ENCODE peak calls at places on chromosomes 6 and 20, in eight cellular contexts. D, Y, Q, A, G, F, N and C are unnamed samples.

GRCh38 chr20:7728373-7728772 is 211.9 kb downstream of the HAO1 start:
- DNase-seq in Q (no peak), N (no peak), G (no peak), D (no peak), Y (no peak), F (no peak), A (no peak), C (no peak)

GRCh38 chr6:140609956-140610355 is 1235.5 kb upstream of the CITED2 start:
- DNase-seq in G (no peak), A (no peak), Y (no peak), N (no peak), D (no peak), F (no peak), Q (no peak), C (no peak)

GRCh38 chr6:43070028-43070632 is 6.0 kb upstream of the PTK7 start:
- DNase-seq in Q (peak; percentile 71), D (no peak), A (no peak), Y (peak; percentile 76), N (no peak), G (no peak), F (peak; percentile 87), C (no peak)

GRCh38 chr20:16194961-16195360 is 378.3 kb downstream of the KIF16B start:
- DNase-seq in Y (no peak), Q (no peak), D (no peak), N (no peak), G (no peak), F (no peak), A (no peak), C (no peak)

GRCh38 chr6:46734867-46735719 is at the start of gene PLA2G7:
- DNase-seq in D (no peak), F (peak; percentile 16), A (peak; percentile 63), Y (no peak), Q (peak; percentile 86), G (peak; percentile 51), N (peak; percentile 17), C (no peak)

GRCh38 chr6:154460306-154461071 is 50.0 kb downstream of the CNKSR3 start:
- DNase-seq in F (peak; percentile 55), G (no peak), D (no peak), A (no peak), N (no peak), Y (peak; percentile 40), Q (no peak), C (no peak)

GRCh38 chr6:72425003-72425681 is 196.7 kb upstream of the KCNQ5 start:
- DNase-seq in Q (no peak), F (peak; percentile 88), G (no peak), N (no peak), Y (peak; percentile 93), A (no peak), D (peak; percentile 95), C (peak; percentile 92)

GRCh38 chr20:17536944-17537444 is 5.8 kb upstream of the BFSP1 start:
- DNase-seq in G (peak; percentile 63), A (no peak), D (no peak), Q (peak; percentile 94), F (peak; percentile 84), N (peak; percentile 48), Y (peak; percentile 76), C (peak; percentile 75)

GRCh38 chr6:105794870-105795269 is 291.3 kb upstream of the PRDM1 start:
- DNase-seq in Q (no peak), Y (no peak), G (no peak), A (no peak), D (no peak), N (no peak), F (no peak), C (no peak)

GRCh38 chr6:105794263-105794662 is 291.9 kb upstream of the PRDM1 start:
- DNase-seq in A (peak; percentile 68), N (peak; percentile 40), Q (peak; percentile 68), G (peak; percentile 85), F (no peak), Y (no peak), D (no peak), C (no peak)

GRCh38 chr6:105791569-105792318 is 294.4 kb upstream of the PRDM1 start:
- DNase-seq in G (no peak), Y (no peak), A (no peak), F (no peak), Q (no peak), D (no peak), N (no peak), C (no peak)

GRCh38 chr6:105790635-105791034 is 295.5 kb upstream of the PRDM1 start:
- DNase-seq in G (no peak), Y (no peak), F (no peak), D (no peak), Q (no peak), N (no peak), A (no peak), C (no peak)

DNA sequence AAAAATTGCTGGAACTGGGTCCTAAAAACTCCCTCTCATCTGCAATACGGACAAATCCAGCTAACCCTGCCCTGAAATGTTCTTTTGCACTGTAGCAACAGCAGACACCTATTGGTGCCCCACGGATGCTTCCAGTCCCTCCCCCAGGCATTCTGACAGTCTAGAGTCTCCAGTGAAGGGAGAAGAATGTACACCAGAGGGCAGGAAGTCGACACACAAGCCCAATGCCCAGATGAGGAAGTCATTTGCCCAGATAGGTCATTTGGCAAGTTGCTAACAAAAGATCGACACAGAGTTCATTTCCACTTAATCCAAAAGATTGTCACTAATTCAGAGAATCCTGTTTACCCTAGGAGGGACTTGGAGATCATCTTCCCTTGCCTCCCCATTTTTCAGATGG is 293.0 kb upstream of the PRDM1 start:
- DNase-seq in A (no peak), G (no peak), D (no peak), F (no peak), Y (no peak), N (no peak), Q (no peak), C (no peak)
- TF ChIP-seq CTCF in A (no peak), G (peak; percentile 15), D (peak; percentile 10), F (no peak), Y (peak; percentile 6), N (no peak), Q (peak; percentile 24), C (peak; percentile 49)

DNA sequence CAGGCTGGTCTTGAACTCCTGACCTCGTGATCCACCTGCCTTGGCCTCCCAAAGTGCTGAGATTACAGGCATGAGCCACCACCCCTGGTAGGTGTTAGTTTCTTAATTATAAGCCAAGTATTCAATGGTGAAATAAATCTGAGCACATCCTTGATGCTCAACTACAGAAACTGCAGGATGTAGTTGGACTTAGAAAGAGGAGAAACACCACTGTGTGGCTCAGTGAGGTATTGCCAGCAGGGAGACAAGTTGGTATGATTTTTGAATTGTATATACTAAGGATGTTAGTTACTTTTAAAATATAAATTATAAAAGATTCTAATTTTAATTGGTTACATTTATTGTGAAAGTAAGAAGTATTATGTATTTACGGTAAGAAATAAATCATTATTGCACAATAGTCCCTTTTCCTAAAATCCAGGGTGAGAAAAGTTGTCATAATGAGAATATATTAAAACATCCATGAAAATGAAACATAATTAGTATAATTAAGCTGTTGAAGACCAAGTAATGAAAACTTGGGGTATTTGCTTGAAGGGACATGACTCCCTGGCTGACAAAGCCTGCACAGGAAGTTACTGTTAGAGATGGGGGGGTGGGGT is 17.6 kb downstream of the SLC18B1 start:
- DNase-seq in A (no peak), G (no peak), D (peak; percentile 5), Q (peak; percentile 45), N (no peak), F (peak; percentile 64), Y (peak; percentile 63), C (peak; percentile 9)
- TF ChIP-seq CTCF in A (peak; percentile 4), G (no peak), D (peak; percentile 32), Q (peak; percentile 65), N (peak; percentile 24), F (peak; percentile 66), Y (peak; percentile 62), C (peak; percentile 73)

GRCh38 chr6:13924146-13924948 is 405 bp upstream of the RNF182 start:
- DNase-seq in Y (peak; percentile 36), D (no peak), Q (peak; percentile 87), N (peak; percentile 25), F (peak; percentile 68), G (peak; percentile 52), A (peak; percentile 68), C (peak; percentile 44)

GRCh38 chr6:13929196-13929595 is 4.4 kb downstream of the RNF182 start:
- DNase-seq in N (no peak), G (no peak), D (no peak), Y (no peak), A (no peak), Q (no peak), F (no peak), C (no peak)

GRCh38 chr6:13926378-13926777 is 1.6 kb downstream of the RNF182 start:
- DNase-seq in F (no peak), G (no peak), Q (no peak), N (no peak), D (no peak), A (no peak), Y (no peak), C (no peak)

GRCh38 chr6:13924949-13925881 is at the start of gene RNF182:
- DNase-seq in F (peak; percentile 6), Q (peak; percentile 63), A (no peak), D (no peak), N (no peak), G (no peak), Y (no peak), C (no peak)

DNA sequence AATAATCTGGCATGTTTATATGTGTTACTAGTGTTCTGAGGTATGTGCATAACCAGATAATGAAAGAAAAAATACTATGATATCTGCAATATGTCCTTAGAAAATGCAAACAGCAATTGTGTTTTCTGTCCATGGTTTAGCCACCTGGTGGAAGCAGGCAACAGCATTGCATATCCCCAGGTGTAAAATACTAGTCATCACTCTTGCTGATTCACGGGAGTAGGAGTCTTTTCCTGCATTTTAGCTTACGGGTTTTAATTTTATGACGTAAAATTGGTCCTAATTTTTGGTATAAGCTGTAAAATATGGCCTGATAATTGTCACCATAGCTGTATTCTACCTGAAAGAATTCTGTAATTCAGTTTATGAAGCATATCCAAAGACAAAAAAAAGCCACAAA is 2.5 kb downstream of the RNF182 start:
- DNase-seq in Y (no peak), A (no peak), N (no peak), Q (no peak), G (no peak), D (no peak), F (no peak), C (no peak)
- TF ChIP-seq CTCF in Y (no peak), A (no peak), N (no peak), Q (peak; percentile 68), G (no peak), D (no peak), F (no peak), C (no peak)

GRCh38 chr6:88631830-88632229 is 331.6 kb downstream of the RNGTT start:
- DNase-seq in F (no peak), Y (no peak), G (no peak), Q (no peak), D (no peak), N (no peak), A (no peak), C (no peak)

GRCh38 chr6:88626460-88626859 is 337.0 kb downstream of the RNGTT start:
- DNase-seq in F (peak; percentile 33), Y (peak; percentile 45), N (no peak), A (no peak), G (no peak), Q (no peak), D (no peak), C (no peak)

GRCh38 chr6:88633782-88634181 is 329.6 kb downstream of the RNGTT start:
- DNase-seq in A (no peak), G (no peak), Q (no peak), Y (no peak), D (no peak), N (no peak), F (no peak), C (no peak)

DNA sequence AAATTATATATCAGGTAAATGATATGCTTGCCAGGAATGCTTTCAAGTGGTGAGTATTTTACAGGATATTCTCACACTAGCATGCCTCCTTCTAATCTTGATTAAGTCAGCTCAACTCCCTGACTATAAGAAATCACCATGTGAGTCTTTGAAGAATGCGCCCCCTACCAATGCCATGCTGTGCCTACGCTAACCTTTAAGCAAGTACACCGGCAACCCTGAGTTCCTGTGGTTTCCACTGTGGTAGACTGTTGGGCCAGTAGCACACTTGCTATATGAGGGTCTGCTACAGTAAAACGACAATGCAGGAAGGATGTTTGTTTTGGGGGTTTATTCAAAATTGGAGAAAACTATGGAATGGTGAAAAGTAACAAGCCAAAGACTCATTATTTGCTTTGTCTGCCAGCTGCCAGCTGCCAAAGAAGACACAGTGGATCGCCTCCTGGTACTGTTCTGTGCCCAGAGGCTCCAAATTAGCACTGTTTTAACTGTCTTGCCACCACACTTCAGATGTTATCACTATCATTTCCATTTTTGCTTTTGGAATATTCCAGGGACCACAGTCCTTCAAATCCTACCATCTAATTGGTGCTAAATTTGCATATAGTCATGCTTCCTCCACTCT is 333.5 kb downstream of the RNGTT start:
- DNase-seq in G (no peak), F (no peak), D (no peak), A (no peak), N (no peak), Y (no peak), Q (peak; percentile 83), C (no peak)
- TF ChIP-seq CTCF in G (no peak), F (no peak), D (no peak), A (no peak), N (no peak), Y (no peak), Q (peak; percentile 68), C (no peak)